ENCODE peak calls at places on chromosome 17, in four cellular contexts. A, B, U and L are unnamed samples.

GRCh38 chr17:30148376-30148775 is 31.8 kb downstream of the NSRP1 start:
- DNase-seq in A (no peak), B (no peak), U (no peak), L (peak; percentile 16)

GRCh38 chr17:44934745-44935105 is 12.8 kb downstream of the KIF18B start:
- DNase-seq in A (no peak), B (no peak), U (no peak), L (no peak)

GRCh38 chr17:35799942-35800341 is 4.5 kb upstream of the MMP28 start:
- DNase-seq in A (peak; percentile 80), B (no peak), U (peak; percentile 77), L (no peak)

GRCh38 chr17:74846621-74847020 is 13.1 kb downstream of the GRIN2C start:
- DNase-seq in A (no peak), B (no peak), U (no peak), L (no peak)

GRCh38 chr17:32341141-32341856 is 674 bp downstream of the C17orf75 start:
- DNase-seq in A (no peak), B (peak; percentile 28), U (no peak), L (peak; percentile 38)

GRCh38 chr17:38705803-38706624 is 941 bp downstream of the MLLT6 start:
- DNase-seq in A (peak; percentile 77), B (peak; percentile 50), U (peak; percentile 72), L (peak; percentile 34)

GRCh38 chr17:80252871-80253270 is 7.8 kb upstream of the RNF213 start:
- DNase-seq in A (no peak), B (no peak), U (no peak), L (no peak)

GRCh38 chr17:74417178-74418045 is 14.5 kb upstream of the GPRC5C start:
- DNase-seq in A (no peak), B (peak; percentile 87), U (no peak), L (peak; percentile 83)